ENCODE peak calls at places on chromosome 11, in eight cellular contexts. L, B, J, N, X, E, Q and H are unnamed samples.
A peak's percentile ranks its signal among the peaks of the same experiment; 100 is the strongest.

GRCh38 chr11:64353101-64353738 is 5.7 kb upstream of the RPS6KA4 start:
- DNase-seq in J (no peak), L (no peak), B (no peak), E (peak; percentile 52), X (no peak), N (no peak), Q (peak; percentile 46), H (no peak)

GRCh38 chr11:11265994-11266606 is 87.0 kb downstream of the CSNK2A3 start:
- DNase-seq in N (peak; percentile 16), Q (peak; percentile 60), X (no peak), B (no peak), J (peak; percentile 34), E (peak; percentile 61), L (peak; percentile 62), H (no peak)

GRCh38 chr11:30852645-30853044 is 266.5 kb upstream of the MPPED2 start:
- DNase-seq in N (no peak), Q (no peak), E (no peak), L (no peak), J (no peak), X (no peak), B (no peak), H (no peak)

GRCh38 chr11:6258571-6258998 is 1.1 kb upstream of the CCKBR start:
- DNase-seq in N (no peak), B (peak; percentile 13), L (no peak), J (no peak), E (peak; percentile 43), X (no peak), Q (no peak), H (no peak)

GRCh38 chr11:488062-488461 is 19.0 kb downstream of the RNH1 start:
- DNase-seq in X (no peak), N (no peak), J (no peak), Q (no peak), L (no peak), B (no peak), E (no peak), H (no peak)

GRCh38 chr11:25981998-25982397 is 349.9 kb upstream of the ANO3 start:
- DNase-seq in L (no peak), Q (no peak), B (peak; percentile 78), E (peak; percentile 7), X (peak; percentile 53), N (no peak), J (no peak), H (no peak)

GRCh38 chr11:45922425-45923082 is at the start of gene LARGE2:
- DNase-seq in L (no peak), J (no peak), E (peak; percentile 85), Q (peak; percentile 85), X (no peak), N (no peak), B (no peak), H (no peak)

GRCh38 chr11:130918081-130918480 is 1.8 kb upstream of the SNX19 start:
- DNase-seq in N (no peak), Q (no peak), E (peak; percentile 82), X (no peak), B (no peak), L (no peak), J (no peak), H (no peak)

GRCh38 chr11:31118566-31118965 is 251.0 kb downstream of the DCDC1 start:
- DNase-seq in B (no peak), L (no peak), N (no peak), Q (no peak), J (no peak), X (no peak), E (no peak), H (no peak)

DNA sequence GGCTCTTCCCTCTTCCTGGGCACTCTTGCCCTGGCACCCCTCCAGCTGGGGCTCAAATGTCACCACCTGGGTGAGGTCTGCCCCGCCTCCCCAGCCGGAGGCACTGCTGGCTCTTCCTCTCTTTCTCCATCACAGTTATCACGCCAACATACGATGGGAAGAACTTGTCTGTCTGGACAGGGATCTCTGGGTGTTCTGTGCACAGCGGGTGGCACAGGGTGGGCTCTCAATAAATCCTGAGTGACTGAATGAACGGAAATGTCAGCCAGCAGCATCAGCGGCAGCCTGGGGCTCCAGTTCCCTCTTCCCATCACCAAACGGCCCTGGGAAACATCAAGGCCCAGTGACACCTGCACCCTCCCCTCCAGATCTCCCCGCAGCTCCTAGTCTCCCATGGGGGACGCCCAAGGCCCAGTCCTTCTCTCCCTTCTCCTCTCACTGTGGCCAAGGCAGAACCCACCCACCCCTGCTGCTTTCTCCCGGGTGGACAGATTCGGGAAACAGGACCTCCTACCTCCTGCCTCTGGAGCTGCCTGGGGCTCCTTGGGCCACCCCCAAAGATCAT is 440 bp upstream of the SLC25A45 start:
- DNase-seq in L (no peak), N (no peak), Q (peak; percentile 91), X (no peak), E (peak; percentile 93), B (no peak), J (no peak), H (no peak)
- H3K4me1 ChIP-seq in L (peaks cover 80% of the 10 kb centered on the region), N (peaks cover 72% of the 10 kb centered on the region), Q (peaks cover 71% of the 10 kb centered on the region), X (peaks cover 89% of the 10 kb centered on the region), E (peaks cover 94% of the 10 kb centered on the region), B (peaks cover 60% of the 10 kb centered on the region), J (peaks cover 59% of the 10 kb centered on the region), H (no peaks in the 10 kb centered on the region)

DNA sequence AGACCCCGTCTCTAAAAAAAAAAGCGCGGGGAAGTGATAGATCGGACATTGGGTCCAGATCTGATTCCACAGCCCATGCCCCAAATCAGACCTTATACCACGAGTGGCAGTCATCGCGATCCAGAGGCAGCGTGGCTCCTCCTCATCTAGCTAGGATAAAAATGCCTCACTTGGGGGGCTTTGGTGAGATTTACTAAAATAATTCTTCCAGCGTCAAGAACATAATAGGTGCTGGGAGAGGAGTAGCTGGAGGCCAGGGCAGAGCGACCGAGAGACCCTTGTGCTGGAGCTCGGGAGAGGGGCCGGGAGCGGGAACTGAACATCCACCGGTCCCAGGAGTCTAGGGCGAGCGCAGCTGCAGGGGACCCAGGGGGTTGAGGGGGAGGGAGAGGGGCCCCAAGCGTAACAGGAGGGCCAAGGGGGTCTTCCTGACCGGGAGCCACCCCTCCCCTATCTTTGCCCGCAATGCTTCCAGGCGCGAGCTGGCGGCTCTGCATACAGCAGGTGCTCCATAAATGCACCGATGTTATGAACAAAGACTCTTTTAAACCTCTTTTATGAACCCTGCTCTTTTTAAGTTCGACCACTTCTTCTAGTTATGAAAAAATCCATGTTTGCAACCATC is 823 bp upstream of the CPT1A start:
- DNase-seq in B (no peak), J (no peak), L (no peak), Q (no peak), X (no peak), E (no peak), N (no peak), H (no peak)
- H3K4me3 ChIP-seq in B (no peak overlapping the region), J (peak overlapping the region; percentile 95), L (peak overlapping the region; percentile 98), Q (peak overlapping the region; percentile 97), X (no peak overlapping the region), E (no peak overlapping the region), N (no peak overlapping the region), H (peak overlapping the region; percentile 82)

GRCh38 chr11:35065566-35065965 is 73.4 kb upstream of the CD44 start:
- DNase-seq in N (no peak), Q (no peak), J (no peak), X (no peak), L (no peak), B (peak; percentile 57), E (no peak), H (no peak)

GRCh38 chr11:35066029-35066428 is 72.9 kb upstream of the CD44 start:
- DNase-seq in Q (no peak), E (no peak), L (no peak), N (no peak), B (no peak), X (no peak), J (no peak), H (no peak)

GRCh38 chr11:35061516-35062440 is 77.2 kb upstream of the CD44 start:
- DNase-seq in B (no peak), X (no peak), N (no peak), E (no peak), Q (no peak), L (no peak), J (no peak), H (no peak)

GRCh38 chr11:35064114-35064800 is 74.7 kb upstream of the CD44 start:
- DNase-seq in E (no peak), N (no peak), Q (no peak), B (no peak), L (no peak), J (no peak), X (no peak), H (no peak)

GRCh38 chr11:35063453-35063852 is 75.5 kb upstream of the CD44 start:
- DNase-seq in Q (no peak), L (no peak), J (no peak), X (no peak), E (no peak), B (no peak), N (no peak), H (no peak)
- H3K4me1 ChIP-seq in Q (peaks cover 27% of the 10 kb centered on the region), L (peaks cover 49% of the 10 kb centered on the region), J (peaks cover 44% of the 10 kb centered on the region), X (no peaks in the 10 kb centered on the region), E (no peaks in the 10 kb centered on the region), B (peaks cover 12% of the 10 kb centered on the region), N (peaks cover 10% of the 10 kb centered on the region), H (peaks cover 9% of the 10 kb centered on the region)

DNA sequence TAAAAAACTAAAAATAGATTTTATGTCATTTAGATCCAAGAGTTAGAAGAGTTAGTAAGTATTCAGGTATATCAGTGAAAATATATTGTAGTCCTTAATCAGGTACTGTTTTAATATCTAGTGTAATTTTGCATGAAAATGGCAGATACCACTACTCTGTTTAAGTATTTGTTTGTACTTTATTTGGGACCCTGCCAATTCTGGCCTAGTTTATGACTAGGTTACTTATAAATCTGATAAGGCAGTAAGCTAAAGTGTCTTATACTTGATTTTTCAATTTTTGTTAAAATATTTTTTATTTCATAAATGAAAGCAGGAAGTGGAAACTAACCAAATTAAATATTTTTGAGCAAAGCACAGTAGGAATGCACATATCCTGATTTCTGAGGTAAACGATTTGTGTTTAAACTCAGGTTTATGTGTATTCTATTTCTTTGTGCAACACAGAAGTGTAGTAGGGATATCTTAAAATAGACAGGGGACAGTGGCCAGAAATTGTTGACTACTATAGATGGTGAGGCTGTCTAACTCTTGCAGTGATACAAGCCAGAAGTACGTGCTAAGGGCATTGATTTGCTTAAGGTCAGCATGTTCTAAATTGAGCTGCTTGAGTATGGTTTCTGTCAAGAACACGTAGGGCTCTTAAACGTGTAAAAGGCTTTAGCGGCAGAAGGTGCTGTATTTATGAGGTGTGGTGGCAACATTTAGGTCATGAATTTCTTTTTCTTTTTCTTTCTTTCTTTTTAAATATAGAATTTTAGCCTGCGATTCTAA is 34.0 kb downstream of the HIPK3 start:
- DNase-seq in N (no peak), J (no peak), Q (no peak), X (no peak), L (no peak), B (peak; percentile 74), E (no peak), H (no peak)
- H3K4me3 ChIP-seq in N (no peak overlapping the region), J (no peak overlapping the region), Q (no peak overlapping the region), X (no peak overlapping the region), L (peak overlapping the region; percentile 19), B (no peak overlapping the region), E (no peak overlapping the region), H (no peak overlapping the region)

GRCh38 chr11:125071408-125071807 is 8.3 kb downstream of the SLC37A2 start:
- DNase-seq in N (no peak), B (no peak), E (no peak), J (no peak), X (no peak), Q (peak; percentile 39), L (no peak), H (peak; percentile 58)
- H3K4me1 ChIP-seq in N (peaks cover 45% of the 10 kb centered on the region), B (peaks cover 19% of the 10 kb centered on the region), E (peaks cover 13% of the 10 kb centered on the region), J (no peaks in the 10 kb centered on the region), X (peaks cover 65% of the 10 kb centered on the region), Q (peaks cover 25% of the 10 kb centered on the region), L (peaks cover 61% of the 10 kb centered on the region), H (no peaks in the 10 kb centered on the region)

DNA sequence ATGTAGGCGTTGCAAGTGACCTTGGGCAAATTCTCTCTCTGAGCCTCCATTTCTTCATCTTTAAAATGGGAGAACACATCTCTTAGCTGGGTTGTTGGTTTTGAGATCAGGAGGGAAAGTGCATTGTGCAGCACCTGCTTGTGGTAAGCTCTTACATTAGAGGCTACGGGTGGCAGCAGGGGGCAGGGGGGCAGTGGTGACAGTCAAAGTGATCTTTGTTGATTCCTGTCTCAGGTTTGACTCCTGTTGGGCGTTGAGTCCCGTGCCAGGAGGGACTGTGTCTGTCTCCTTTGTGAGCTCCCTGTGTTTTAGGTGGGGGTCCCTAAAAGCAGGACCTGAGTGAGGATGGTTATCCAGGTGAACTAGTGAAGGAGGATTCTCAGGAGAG is 101.7 kb downstream of the TP53I11 start:
- DNase-seq in E (no peak), J (no peak), B (no peak), Q (no peak), X (no peak), N (no peak), L (no peak), H (no peak)
- H3K4me3 ChIP-seq in E (no peak overlapping the region), J (no peak overlapping the region), B (no peak overlapping the region), Q (no peak overlapping the region), X (no peak overlapping the region), N (no peak overlapping the region), L (no peak overlapping the region), H (no peak overlapping the region)